ENCODE peak calls at places on chromosomes 4 and X, in six cellular contexts. F is K562, L is astrocyte, T is GM23248, G is GM23338, S is hepatocyte. E is an unnamed sample.

GRCh38 chrX:153414838-153415552 is 3.7 kb downstream of the ZFP92 start:
- DNase-seq in S (no peak), T (peak), L (no peak), F (no peak), G (no peak), E (no peak)

GRCh38 chrX:150856101-150856500 is 42.4 kb downstream of the CD99L2 start:
- DNase-seq in F (no peak), S (no peak), G (no peak), L (peak), T (peak), E (no peak)

GRCh38 chrX:71911023-71911730 is 532 bp downstream of the NHSL2 start:
- DNase-seq in S (peak), F (no peak), L (no peak), T (peak), G (peak), E (peak)

GRCh38 chr4:86960557-86960959 is 25.7 kb downstream of the AFF1 start:
- DNase-seq in F (no peak), S (peak), G (no peak), T (peak), L (no peak), E (peak)

GRCh38 chr4:165006457-165006856 is 25.3 kb upstream of the TRIM60 start:
- DNase-seq in G (no peak), S (no peak), F (no peak), L (no peak), T (no peak), E (no peak)

GRCh38 chr4:11106190-11106589 is 322.5 kb downstream of the HS3ST1 start:
- DNase-seq in F (no peak), T (peak), L (peak), G (no peak), S (no peak), E (no peak)

GRCh38 chr4:168516841-168517240 is 20.0 kb downstream of the PALLD start:
- DNase-seq in T (no peak), F (no peak), L (no peak), S (no peak), G (no peak), E (no peak)

GRCh38 chrX:153662266-153662665 is 11.3 kb downstream of the PNCK start:
- DNase-seq in S (peak), F (no peak), T (peak), L (no peak), G (peak), E (peak)

GRCh38 chr4:48635310-48635709 is 144.8 kb downstream of the FRYL start:
- DNase-seq in L (peak), F (no peak), G (no peak), T (peak), S (no peak), E (no peak)

GRCh38 chrX:150253946-150254615 is 109.0 kb upstream of the MAMLD1 start:
- DNase-seq in G (no peak), T (no peak), F (no peak), S (no peak), L (no peak), E (no peak)

GRCh38 chr4:75248770-75249467 is 265.3 kb downstream of the RCHY1 start:
- DNase-seq in F (no peak), S (peak), L (no peak), T (no peak), G (no peak), E (no peak)

GRCh38 chr4:64464581-64464980 is 55.3 kb upstream of the TECRL start:
- DNase-seq in G (no peak), L (no peak), T (no peak), F (no peak), S (no peak), E (no peak)

GRCh38 chr4:66351761-66352160 is 681.5 kb upstream of the EPHA5 start:
- DNase-seq in G (no peak), F (no peak), T (no peak), S (no peak), L (peak), E (no peak)

GRCh38 chr4:17447056-17447455 is 64.8 kb downstream of the QDPR start:
- DNase-seq in S (no peak), L (peak), F (no peak), T (peak), G (no peak), E (no peak)

GRCh38 chr4:39706829-39707511 is 9.0 kb downstream of the UBE2K start:
- DNase-seq in L (peak), T (peak), G (peak), S (no peak), F (no peak), E (no peak)

GRCh38 chrX:28177202-28177601 is 196.0 kb upstream of the DCAF8L1 start:
- DNase-seq in S (peak), F (no peak), T (no peak), L (no peak), G (peak), E (peak)

GRCh38 chr4:169243808-169244207 is 26.9 kb downstream of the SH3RF1 start:
- DNase-seq in T (peak), S (no peak), G (no peak), F (no peak), L (peak), E (peak)

GRCh38 chr4:116489739-116490138 is 595.6 kb downstream of the TRAM1L1 start:
- DNase-seq in T (no peak), S (no peak), F (no peak), G (no peak), L (no peak), E (no peak)

GRCh38 chr4:15531792-15532191 is 62.1 kb downstream of the CC2D2A start:
- DNase-seq in L (no peak), S (no peak), F (no peak), T (no peak), G (no peak), E (no peak)

GRCh38 chr4:76597423-76597979 is 162.5 kb downstream of the SHROOM3 start:
- DNase-seq in S (no peak), G (no peak), L (no peak), T (no peak), F (no peak), E (no peak)

GRCh38 chr4:104395219-104395618 is 99.5 kb downstream of the CXXC4 start:
- DNase-seq in F (no peak), T (no peak), G (peak), L (peak), S (no peak), E (no peak)

GRCh38 chrX:124280294-124280902 is 52.1 kb upstream of the TEX13D start:
- DNase-seq in S (no peak), G (no peak), L (no peak), T (peak), F (no peak), E (no peak)

GRCh38 chr4:106986486-106986885 is 49.6 kb downstream of the DKK2 start:
- DNase-seq in S (no peak), G (no peak), L (peak), F (no peak), T (peak), E (no peak)

GRCh38 chr4:146179784-146180405 is 4.4 kb downstream of the LSM6 start:
- DNase-seq in S (no peak), T (no peak), F (no peak), G (peak), L (no peak), E (no peak)

GRCh38 chr4:128349921-128350320 is 62.3 kb upstream of the PGRMC2 start:
- DNase-seq in S (peak), T (peak), G (no peak), L (peak), F (no peak), E (no peak)

GRCh38 chrX:107483976-107484726 is 34.7 kb downstream of the FRMPD3 start:
- DNase-seq in T (no peak), F (peak), G (peak), L (peak), S (peak), E (peak)

GRCh38 chrX:70219938-70220764 is 14.3 kb upstream of the AWAT1 start:
- DNase-seq in L (peak), F (peak), G (no peak), T (peak), S (peak), E (no peak)

GRCh38 chr4:6123541-6123940 is 76.8 kb downstream of the JAKMIP1 start:
- DNase-seq in S (no peak), G (no peak), T (no peak), F (no peak), L (no peak), E (no peak)

GRCh38 chr4:159779716-159780115 is 676.8 kb downstream of the RAPGEF2 start:
- DNase-seq in G (no peak), L (peak), F (no peak), T (no peak), S (no peak), E (no peak)

GRCh38 chrX:114508836-114509235 is 75.0 kb upstream of the HTR2C start:
- DNase-seq in T (peak), G (no peak), F (no peak), L (no peak), S (no peak), E (no peak)

GRCh38 chr4:108433832-108434231 is 186.5 kb upstream of the RPL34 start:
- DNase-seq in T (peak), G (no peak), L (peak), S (peak), F (no peak), E (no peak)

GRCh38 chr4:110073045-110073845 is 125.2 kb downstream of the ELOVL6 start:
- DNase-seq in S (no peak), F (no peak), T (no peak), L (no peak), G (no peak), E (no peak)

GRCh38 chr4:54898941-54899340 is 226.5 kb downstream of the KDR start:
- DNase-seq in S (no peak), T (no peak), L (peak), F (no peak), G (no peak), E (no peak)

GRCh38 chr4:164383187-164384181 is 370.4 kb upstream of the SMIM31 start:
- DNase-seq in S (peak), F (no peak), L (peak), G (peak), T (peak), E (peak)

GRCh38 chr4:174423257-174423944 is 98.9 kb downstream of the HPGD start:
- DNase-seq in L (peak), F (peak), T (peak), S (peak), G (no peak), E (no peak)

GRCh38 chr4:21768349-21769310 is 179.9 kb downstream of the KCNIP4 start:
- DNase-seq in S (peak), L (peak), T (peak), G (peak), F (peak), E (peak)

GRCh38 chr4:101555341-101555880 is 208.1 kb upstream of the PPP3CA start:
- DNase-seq in F (no peak), G (no peak), L (peak), S (no peak), T (no peak), E (no peak)

GRCh38 chr4:101556845-101557244 is 209.5 kb upstream of the PPP3CA start:
- DNase-seq in L (no peak), T (no peak), F (no peak), S (no peak), G (no peak), E (no peak)
- H3K4me2 ChIP-seq in L (no peak), T (no peak), F (no peak), S (no peak), G (no peak), E (no peak)

DNA sequence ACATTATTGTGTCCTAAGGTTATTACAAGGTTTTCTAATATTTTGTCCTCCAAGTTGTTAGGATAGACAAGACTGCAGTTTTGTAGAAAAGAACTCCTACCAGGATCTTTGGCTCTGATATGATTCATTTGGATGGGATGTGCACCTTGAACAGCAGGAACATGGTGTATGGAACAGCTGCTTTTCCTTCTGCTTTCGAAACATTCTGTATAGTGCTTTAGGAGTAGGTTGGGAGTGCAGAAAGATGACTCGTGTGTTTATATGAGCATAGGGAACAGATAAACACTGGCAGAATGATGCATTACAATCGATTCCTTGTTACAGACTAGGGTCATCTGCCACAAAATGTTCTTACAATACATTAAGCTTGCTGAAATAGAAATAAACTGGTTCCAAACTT is 790.1 kb downstream of the DMD start:
- DNase-seq in T (no peak), F (no peak), L (no peak), S (no peak), G (no peak), E (no peak)
- H3K4me2 ChIP-seq in T (no peak), F (no peak), L (no peak), S (no peak), G (no peak), E (no peak)

GRCh38 chrX:14528629-14529287 is 578 bp upstream of the GLRA2 start:
- DNase-seq in T (peak), G (peak), F (peak), L (no peak), S (peak), E (peak)
- H3K4me2 ChIP-seq in T (no peak), G (peak), F (no peak), L (peak), S (peak), E (peak)

GRCh38 chr4:121799208-121799823 is 1.8 kb upstream of the EXOSC9 start:
- DNase-seq in L (no peak), G (no peak), T (no peak), F (no peak), S (peak), E (no peak)
- H3K4me2 ChIP-seq in L (no peak), G (no peak), T (no peak), F (peak), S (peak), E (no peak)

GRCh38 chrX:134377537-134377936 is 82.4 kb upstream of the HPRT1 start:
- DNase-seq in L (peak), G (no peak), T (peak), S (peak), F (no peak), E (peak)
- H3K4me2 ChIP-seq in L (no peak), G (no peak), T (no peak), S (no peak), F (no peak), E (no peak)

GRCh38 chr4:151799417-151800030 is 38.7 kb upstream of the GATB start:
- DNase-seq in G (no peak), F (no peak), T (no peak), S (peak), L (no peak), E (no peak)
- H3K4me2 ChIP-seq in G (no peak), F (no peak), T (no peak), S (no peak), L (no peak), E (no peak)